ENCODE peak calls at places on chromosomes 2 and 18, in six cellular contexts. H is H1, A is mesenchymal stem cell, X is H9, N is IMR-90, L is mesendoderm. U is an unnamed sample.

GRCh38 chr2:215660687-215661086 is 224.8 kb upstream of the FN1 start:
- DNase-seq in A (peak), N (peak), H (no peak), L (no peak), X (no peak), U (no peak)

GRCh38 chr2:37366773-37367172 is 22.3 kb downstream of the QPCT start:
- DNase-seq in A (no peak), L (no peak), X (no peak), H (no peak), N (no peak), U (no peak)

GRCh38 chr2:63379438-63379837 is 208.8 kb downstream of the WDPCP start:
- DNase-seq in H (no peak), N (no peak), X (no peak), A (no peak), L (no peak), U (no peak)

GRCh38 chr2:241598487-241598886 is 38.5 kb downstream of the THAP4 start:
- DNase-seq in X (no peak), L (peak), H (no peak), A (no peak), N (no peak), U (no peak)

GRCh38 chr18:26457195-26457594 is 91.2 kb downstream of the KCTD1 start:
- DNase-seq in X (no peak), N (no peak), A (no peak), H (no peak), L (peak), U (no peak)

GRCh38 chr2:45935791-45936622 is 284.5 kb downstream of the PRKCE start:
- DNase-seq in N (peak), X (peak), H (no peak), A (peak), L (peak), U (peak)

GRCh38 chr18:37393221-37393828 is 172.3 kb downstream of the CELF4 start:
- DNase-seq in L (no peak), H (no peak), A (no peak), X (no peak), N (no peak), U (no peak)

GRCh38 chr2:102708847-102709559 is 52.8 kb upstream of the TMEM182 start:
- DNase-seq in N (peak), L (peak), X (no peak), A (peak), H (no peak), U (no peak)

GRCh38 chr2:9331704-9332103 is 91.6 kb downstream of the ITGB1BP1 start:
- DNase-seq in A (peak), X (no peak), L (peak), N (peak), H (no peak), U (no peak)

GRCh38 chr2:42910657-42911405 is 118.4 kb upstream of the HAAO start:
- DNase-seq in X (no peak), L (no peak), N (no peak), A (no peak), H (no peak), U (no peak)

GRCh38 chr2:69888451-69888850 is 5.3 kb upstream of the SNRNP27 start:
- DNase-seq in H (no peak), N (no peak), A (no peak), L (no peak), X (no peak), U (no peak)

GRCh38 chr2:28228419-28228995 is 164.2 kb upstream of the FOSL2 start:
- DNase-seq in X (no peak), L (no peak), A (no peak), N (peak), H (no peak), U (no peak)

GRCh38 chr2:221673248-221673647 is 101.1 kb upstream of the EPHA4 start:
- DNase-seq in H (no peak), N (no peak), X (no peak), A (no peak), L (no peak), U (no peak)

GRCh38 chr2:54704688-54705605 is 18.5 kb upstream of the EML6 start:
- DNase-seq in X (no peak), A (peak), N (peak), H (no peak), L (peak), U (no peak)

GRCh38 chr2:120468136-120468535 is 122.2 kb downstream of the INHBB start:
- DNase-seq in A (no peak), X (no peak), H (no peak), N (no peak), L (no peak), U (no peak)

GRCh38 chr2:138395565-138396306 is 105.8 kb upstream of the SPOPL start:
- DNase-seq in A (peak), X (no peak), H (no peak), L (no peak), N (peak), U (no peak)

GRCh38 chr2:200348897-200349563 is 42.5 kb downstream of the SPATS2L start:
- DNase-seq in N (no peak), A (no peak), H (no peak), X (no peak), L (no peak), U (no peak)

GRCh38 chr18:51807336-51807735 is 532.7 kb upstream of the DCC start:
- DNase-seq in N (no peak), X (no peak), A (no peak), H (no peak), L (no peak), U (no peak)

GRCh38 chr2:156333951-156334495 is 1.5 kb upstream of the NR4A2 start:
- DNase-seq in A (no peak), L (peak), H (no peak), N (peak), X (peak), U (peak)

GRCh38 chr18:70998490-70998889 is 709.6 kb downstream of the SOCS6 start:
- DNase-seq in X (no peak), H (no peak), N (no peak), A (no peak), L (peak), U (peak)

DNA sequence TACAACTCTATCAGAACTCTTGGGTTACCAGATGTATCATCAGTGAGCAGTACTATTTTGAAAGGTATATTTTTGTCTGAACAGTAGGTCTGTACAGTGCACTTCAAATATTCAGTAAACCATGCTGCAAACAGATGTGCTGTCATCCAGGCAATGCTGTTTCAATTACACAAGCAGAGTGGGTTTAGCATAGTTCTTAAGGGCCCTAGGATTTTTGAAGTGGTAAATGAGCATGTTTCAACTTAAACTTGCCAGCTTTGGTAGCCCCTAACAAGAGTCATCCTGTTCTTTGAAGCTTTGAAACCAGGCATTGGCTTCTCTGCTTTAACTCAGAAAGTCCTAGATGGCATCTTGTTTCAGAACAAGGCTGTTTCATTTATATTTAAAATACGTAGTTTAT is 1519.9 kb downstream of the SUCLG1 start:
- DNase-seq in H (no peak), N (no peak), L (no peak), X (no peak), A (no peak), U (no peak)
- H2BK15ac ChIP-seq in H (no peak), N (no peak), L (no peak), X (no peak), A (no peak), U (no peak)

GRCh38 chr2:168642873-168643272 is 159.6 kb upstream of the NOSTRIN start:
- DNase-seq in A (no peak), N (no peak), L (no peak), X (no peak), H (no peak), U (no peak)

GRCh38 chr2:168639024-168639423 is 163.4 kb upstream of the NOSTRIN start:
- DNase-seq in L (no peak), A (no peak), X (no peak), N (no peak), H (no peak), U (no peak)

GRCh38 chr2:168640039-168640438 is 162.4 kb upstream of the NOSTRIN start:
- DNase-seq in X (no peak), H (no peak), L (no peak), N (no peak), A (no peak), U (no peak)

GRCh38 chr2:168641636-168642035 is 160.8 kb upstream of the NOSTRIN start:
- DNase-seq in H (no peak), A (no peak), L (no peak), X (no peak), N (peak), U (no peak)

GRCh38 chr2:168639501-168639900 is 162.9 kb upstream of the NOSTRIN start:
- DNase-seq in A (peak), H (no peak), N (peak), X (no peak), L (peak), U (no peak)
- H2BK15ac ChIP-seq in A (no peak), H (no peak), N (no peak), X (no peak), L (no peak), U (no peak)

DNA sequence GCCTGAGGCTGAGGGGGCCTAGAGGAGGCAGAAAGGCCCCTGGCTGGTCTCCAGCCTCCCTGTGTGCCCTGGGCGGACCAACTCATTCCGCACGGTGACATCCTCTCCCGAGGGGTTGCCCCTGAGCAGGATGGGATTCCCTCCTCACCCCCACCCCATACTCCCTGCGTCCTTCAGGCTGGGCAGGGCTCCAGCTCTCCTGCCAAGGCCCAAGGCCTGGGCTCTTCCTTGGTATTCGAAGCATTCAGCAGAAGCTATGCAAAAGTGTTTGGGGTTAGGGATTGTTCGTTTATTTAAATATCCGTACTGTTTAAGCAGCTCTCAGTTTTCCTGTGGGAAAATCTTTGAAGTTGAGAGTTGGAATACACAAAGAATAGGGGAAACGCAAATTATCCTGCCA is 113.1 kb upstream of the RAB12 start:
- DNase-seq in H (no peak), N (peak), X (peak), A (no peak), L (peak), U (no peak)
- H2BK15ac ChIP-seq in H (no peak), N (no peak), X (no peak), A (no peak), L (no peak), U (no peak)

GRCh38 chr18:53544926-53545325 is 679.5 kb downstream of the MBD2 start:
- DNase-seq in H (no peak), A (no peak), N (no peak), X (no peak), L (peak), U (no peak)
- H2BK15ac ChIP-seq in H (no peak), A (no peak), N (no peak), X (no peak), L (no peak), U (no peak)

U was measured in neuronal stem cell.